ENCODE peak calls at places on chromosome 1, in nine cellular contexts. K, U, Q, R, A, B, O, H and M are unnamed samples.

GRCh38 chr1:199226163-199226562 is 587.3 kb downstream of the PTPRC start:
- DNase-seq in K (peak; percentile 69), U (peak; percentile 75), Q (no peak), R (no peak), A (no peak), B (no peak), O (no peak), H (no peak), M (no peak)

GRCh38 chr1:28801461-28801860 is 10.5 kb upstream of the OPRD1 start:
- DNase-seq in K (no peak), U (no peak), Q (no peak), R (no peak), A (no peak), B (no peak), O (no peak), H (no peak), M (no peak)

GRCh38 chr1:154869351-154870116 is 547 bp downstream of the KCNN3 start:
- DNase-seq in K (peak; percentile 30), U (peak; percentile 38), Q (peak; percentile 45), R (peak; percentile 67), A (no peak), B (no peak), O (no peak), H (no peak), M (no peak)

GRCh38 chr1:38793299-38793698 is 66.3 kb downstream of the RRAGC start:
- DNase-seq in K (no peak), U (no peak), Q (no peak), R (no peak), A (no peak), B (no peak), O (no peak), H (no peak), M (no peak)

GRCh38 chr1:202994756-202995155 is 12.4 kb upstream of the TMEM183A start:
- DNase-seq in K (no peak), U (no peak), Q (no peak), R (no peak), A (no peak), B (no peak), O (no peak), H (no peak), M (no peak)

GRCh38 chr1:47030170-47030805 is 6.8 kb downstream of the CYP4X1 start:
- DNase-seq in K (peak; percentile 50), U (no peak), Q (no peak), R (no peak), A (no peak), B (no peak), O (no peak), H (no peak), M (no peak)

GRCh38 chr1:186722711-186723309 is 42.6 kb upstream of the PTGS2 start:
- DNase-seq in K (peak; percentile 63), U (peak; percentile 52), Q (peak; percentile 70), R (no peak), A (peak; percentile 45), B (no peak), O (peak; percentile 4), H (no peak), M (no peak)

GRCh38 chr1:232868793-232869491 is 63.7 kb downstream of the MAP10 start:
- DNase-seq in K (peak; percentile 91), U (peak; percentile 83), Q (peak; percentile 29), R (no peak), A (no peak), B (peak; percentile 69), O (peak; percentile 1), H (peak; percentile 74), M (no peak)

GRCh38 chr1:171480035-171480434 is 5.3 kb upstream of the PRRC2C start:
- DNase-seq in K (no peak), U (no peak), Q (no peak), R (no peak), A (peak; percentile 13), B (no peak), O (no peak), H (no peak), M (no peak)

GRCh38 chr1:237041461-237041794 is 556 bp upstream of the RYR2 start:
- DNase-seq in K (no peak), U (no peak), Q (no peak), R (no peak), A (no peak), B (no peak), O (no peak), H (no peak), M (no peak)

GRCh38 chr1:225949041-225949440 is 8.0 kb upstream of the LEFTY2 start:
- DNase-seq in K (no peak), U (no peak), Q (no peak), R (no peak), A (no peak), B (no peak), O (no peak), H (no peak), M (no peak)

GRCh38 chr1:94329986-94330385 is 88.2 kb upstream of the ABCD3 start:
- DNase-seq in K (peak; percentile 29), U (peak; percentile 54), Q (peak; percentile 28), R (no peak), A (no peak), B (no peak), O (no peak), H (no peak), M (no peak)

GRCh38 chr1:226874579-226875425 is 4.4 kb downstream of the PSEN2 start:
- DNase-seq in K (no peak), U (no peak), Q (no peak), R (no peak), A (no peak), B (no peak), O (no peak), H (no peak), M (no peak)

GRCh38 chr1:94599090-94599813 is 57.7 kb upstream of the F3 start:
- DNase-seq in K (peak; percentile 74), U (peak; percentile 51), Q (peak; percentile 67), R (no peak), A (peak; percentile 13), B (no peak), O (peak; percentile 43), H (no peak), M (peak; percentile 69)

GRCh38 chr1:86687595-86687994 is 16.8 kb upstream of the SH3GLB1 start:
- DNase-seq in K (peak; percentile 38), U (no peak), Q (no peak), R (no peak), A (no peak), B (no peak), O (no peak), H (no peak), M (no peak)

GRCh38 chr1:235556807-235557206 is 52.6 kb upstream of the B3GALNT2 start:
- DNase-seq in K (no peak), U (no peak), Q (no peak), R (no peak), A (no peak), B (no peak), O (no peak), H (no peak), M (no peak)

GRCh38 chr1:235553063-235553675 is 48.9 kb upstream of the B3GALNT2 start:
- DNase-seq in K (no peak), U (no peak), Q (peak; percentile 34), R (no peak), A (no peak), B (no peak), O (no peak), H (peak; percentile 2), M (no peak)

GRCh38 chr1:235562589-235562988 is 58.3 kb upstream of the B3GALNT2 start:
- DNase-seq in K (no peak), U (no peak), Q (no peak), R (no peak), A (no peak), B (no peak), O (no peak), H (no peak), M (no peak)

GRCh38 chr1:235558783-235559182 is 54.5 kb upstream of the B3GALNT2 start:
- DNase-seq in K (no peak), U (no peak), Q (no peak), R (no peak), A (no peak), B (no peak), O (no peak), H (no peak), M (no peak)

GRCh38 chr1:235557495-235557894 is 53.2 kb upstream of the B3GALNT2 start:
- DNase-seq in K (no peak), U (no peak), Q (no peak), R (no peak), A (peak; percentile 33), B (no peak), O (no peak), H (no peak), M (no peak)
- TF ChIP-seq CTCF in K (no peak), U (no peak), Q (no peak), R (no peak), A (peak; percentile 28), B (no peak), O (peak; percentile 17), H (no peak), M (peak; percentile 8)

GRCh38 chr1:160451859-160452232 is 51.5 kb downstream of the VANGL2 start:
- DNase-seq in K (no peak), U (no peak), Q (no peak), R (no peak), A (no peak), B (no peak), O (no peak), H (no peak), M (no peak)
- TF ChIP-seq CTCF in K (no peak), U (no peak), Q (no peak), R (no peak), A (no peak), B (no peak), O (no peak), H (no peak), M (no peak)

DNA sequence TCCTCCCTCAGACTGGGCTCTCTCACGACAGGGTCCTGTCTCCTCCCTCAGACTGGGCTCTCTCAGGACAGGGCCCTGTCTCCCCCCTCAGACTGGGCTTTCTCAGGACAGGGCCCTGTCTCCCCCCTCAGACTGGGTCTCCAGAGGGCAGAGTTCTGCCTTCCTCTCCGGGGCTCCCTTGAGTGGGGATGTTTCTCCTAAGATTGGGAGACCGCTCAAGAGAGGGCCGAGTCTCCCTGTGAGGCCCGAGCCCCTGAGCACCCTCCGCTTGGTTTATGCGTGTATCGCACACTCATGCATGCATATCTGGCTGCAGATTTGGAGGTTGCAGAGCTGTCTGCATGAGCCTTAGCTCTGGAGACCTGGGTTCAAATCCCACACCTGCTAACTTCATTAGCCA is 39.3 kb upstream of the CSF3R start:
- DNase-seq in K (no peak), U (no peak), Q (no peak), R (no peak), A (no peak), B (no peak), O (no peak), H (no peak), M (peak; percentile 71)
- TF ChIP-seq CTCF in K (no peak), U (no peak), Q (no peak), R (no peak), A (no peak), B (no peak), O (no peak), H (no peak), M (no peak)

DNA sequence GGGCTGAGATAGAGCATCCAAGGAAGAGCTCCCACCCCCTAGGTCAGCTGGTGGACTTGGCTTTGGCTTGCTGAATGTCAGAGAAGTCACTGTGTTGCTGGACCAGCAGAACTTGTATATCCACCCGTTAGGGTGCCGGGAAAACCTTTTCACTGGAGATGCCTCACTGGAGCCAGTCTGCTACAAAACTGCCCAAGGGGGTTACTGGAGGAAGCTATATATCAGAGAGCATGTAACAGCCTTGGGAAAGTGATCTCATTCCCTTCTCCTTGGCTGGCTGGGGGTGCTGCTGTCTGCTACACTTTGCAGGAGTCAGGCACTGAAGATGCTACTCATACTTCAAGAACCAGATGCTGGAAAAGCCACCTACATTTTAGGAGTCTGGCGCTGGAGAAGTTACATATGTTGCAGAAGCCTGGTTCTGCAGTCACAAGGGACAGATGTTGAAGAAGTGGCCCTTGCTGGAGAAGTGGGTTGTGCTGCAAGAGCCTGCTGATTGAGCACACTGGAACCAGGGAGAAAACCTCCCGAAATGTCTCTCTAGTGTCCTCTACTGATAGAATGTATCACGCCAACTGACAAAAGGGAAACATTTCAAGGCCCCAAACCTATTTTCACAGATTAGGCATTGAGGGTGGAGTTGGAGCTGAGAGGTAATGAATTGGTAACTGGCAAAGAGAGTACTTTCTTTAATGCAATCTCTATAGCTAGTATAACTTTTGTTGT is 250.6 kb downstream of the SPATA17 start:
- DNase-seq in K (peak; percentile 15), U (no peak), Q (no peak), R (no peak), A (no peak), B (no peak), O (no peak), H (no peak), M (no peak)
- TF ChIP-seq CTCF in K (no peak), U (no peak), Q (no peak), R (no peak), A (no peak), B (no peak), O (no peak), H (no peak), M (no peak)